ENCODE peak calls at places on chromosome 17, in six cellular contexts. K is neuronal stem cell, M is H1, T is IMR-90, W is H9, J is mesenchymal stem cell. U is an unnamed sample.

GRCh38 chr17:30336369-30337171 is 2.7 kb upstream of the TMIGD1 start:
- DNase-seq in W (peak; percentile 80), J (peak; percentile 44), T (peak; percentile 59), M (peak; percentile 9), K (peak; percentile 29), U (peak; percentile 52)

GRCh38 chr17:33012522-33013033 is 20.9 kb downstream of the SPACA3 start:
- DNase-seq in T (peak; percentile 98), J (peak; percentile 95), W (no peak), M (no peak), K (no peak), U (peak; percentile 94)

GRCh38 chr17:752620-753219 is 656 bp upstream of the GEMIN4 start:
- DNase-seq in M (no peak), J (peak; percentile 22), T (peak; percentile 49), W (peak; percentile 80), K (no peak), U (no peak)

GRCh38 chr17:1260762-1261161 is 9.5 kb upstream of the BHLHA9 start:
- DNase-seq in M (no peak), T (no peak), W (no peak), K (no peak), J (no peak), U (no peak)

GRCh38 chr17:68777243-68777855 is 176.2 kb upstream of the FAM20A start:
- DNase-seq in W (peak; percentile 69), M (no peak), T (peak; percentile 67), K (peak; percentile 51), J (peak; percentile 74), U (peak; percentile 15)

GRCh38 chr17:6327007-6327406 is 107.9 kb downstream of the AIPL1 start:
- DNase-seq in J (no peak), K (no peak), T (no peak), M (no peak), W (peak; percentile 76), U (no peak)

GRCh38 chr17:75319818-75320691 is 30.8 kb upstream of the SLC25A19 start:
- DNase-seq in J (peak; percentile 61), K (no peak), W (no peak), M (no peak), T (peak; percentile 76), U (peak; percentile 31)

GRCh38 chr17:43834106-43834505 is 1.2 kb upstream of the MPP3 start:
- DNase-seq in M (no peak), K (no peak), J (no peak), W (no peak), T (peak; percentile 25), U (peak; percentile 53)

GRCh38 chr17:1907216-1907631 is 77.4 kb downstream of the RPA1 start:
- DNase-seq in T (no peak), J (no peak), W (no peak), K (no peak), M (no peak), U (no peak)

GRCh38 chr17:15662726-15663125 is 21.4 kb downstream of the TRIM16 start:
- DNase-seq in J (no peak), M (no peak), K (no peak), W (no peak), T (no peak), U (peak; percentile 67)

GRCh38 chr17:60695960-60696359 is 18.3 kb downstream of the BCAS3 start:
- DNase-seq in W (no peak), J (no peak), K (no peak), M (no peak), T (peak; percentile 47), U (peak; percentile 88)

GRCh38 chr17:62653002-62653830 is 25.7 kb downstream of the MRC2 start:
- DNase-seq in W (peak; percentile 95), K (peak; percentile 77), M (no peak), J (peak; percentile 80), T (peak; percentile 31), U (peak; percentile 40)

GRCh38 chr17:62653831-62654829 is 26.7 kb downstream of the MRC2 start:
- DNase-seq in T (peak; percentile 38), J (peak; percentile 77), K (peak; percentile 36), M (no peak), W (no peak), U (peak; percentile 7)

GRCh38 chr17:62650587-62650986 is 23.1 kb downstream of the MRC2 start:
- DNase-seq in J (no peak), M (no peak), W (no peak), K (no peak), T (no peak), U (no peak)

GRCh38 chr17:62649570-62649969 is 22.1 kb downstream of the MRC2 start:
- DNase-seq in M (no peak), W (no peak), K (no peak), J (no peak), T (no peak), U (no peak)

GRCh38 chr17:62652251-62653001 is 25.0 kb downstream of the MRC2 start:
- DNase-seq in K (peak; percentile 35), J (peak; percentile 89), W (no peak), M (no peak), T (peak; percentile 75), U (peak; percentile 58)
- H3K23ac ChIP-seq in K (peak overlapping the region; percentile 87), J (no peak overlapping the region), W (no peak overlapping the region), M (no peak overlapping the region), T (peak overlapping the region; percentile 83), U (no peak overlapping the region)

DNA sequence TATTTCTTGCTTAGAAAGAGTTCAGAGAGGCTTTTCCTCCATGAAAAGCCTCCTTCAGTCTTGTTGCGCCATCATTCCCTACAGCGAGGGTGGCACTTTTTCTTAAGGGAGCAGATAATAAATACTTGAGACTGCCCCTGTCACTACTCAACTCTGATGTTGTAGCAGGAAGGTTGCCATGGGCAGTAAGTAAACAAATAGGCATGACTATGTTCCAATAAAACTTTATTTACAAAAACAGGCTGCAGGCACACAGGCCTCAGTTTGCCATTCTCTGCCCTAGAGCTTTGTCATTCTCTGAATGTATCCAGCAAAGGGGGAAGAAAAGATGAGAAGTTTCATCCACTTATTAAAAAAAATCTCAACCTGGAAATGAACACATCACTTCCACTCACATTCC is 60.4 kb downstream of the MYOCD start:
- DNase-seq in M (no peak), K (no peak), T (no peak), W (no peak), J (peak; percentile 31), U (no peak)
- H3K4me2 ChIP-seq in M (no peak overlapping the region), K (no peak overlapping the region), T (no peak overlapping the region), W (no peak overlapping the region), J (no peak overlapping the region), U (no peak overlapping the region)

GRCh38 chr17:81803728-81804558 is at the start of gene GCGR:
- DNase-seq in K (no peak), T (no peak), M (no peak), J (no peak), W (no peak), U (no peak)
- H3K14ac ChIP-seq in K (peak within 1 kb of the TSS; percentile 71), T (no peak within 1 kb of the TSS), M (no peak within 1 kb of the TSS), J (no peak within 1 kb of the TSS), W (no peak within 1 kb of the TSS), U (no peak within 1 kb of the TSS)

GRCh38 chr17:67639997-67640396 is 77.7 kb upstream of the NOL11 start:
- DNase-seq in M (no peak), W (no peak), T (no peak), K (no peak), J (no peak), U (no peak)
- H3K23ac ChIP-seq in M (no peak overlapping the region), W (no peak overlapping the region), T (no peak overlapping the region), K (no peak overlapping the region), J (no peak overlapping the region), U (no peak overlapping the region)

DNA sequence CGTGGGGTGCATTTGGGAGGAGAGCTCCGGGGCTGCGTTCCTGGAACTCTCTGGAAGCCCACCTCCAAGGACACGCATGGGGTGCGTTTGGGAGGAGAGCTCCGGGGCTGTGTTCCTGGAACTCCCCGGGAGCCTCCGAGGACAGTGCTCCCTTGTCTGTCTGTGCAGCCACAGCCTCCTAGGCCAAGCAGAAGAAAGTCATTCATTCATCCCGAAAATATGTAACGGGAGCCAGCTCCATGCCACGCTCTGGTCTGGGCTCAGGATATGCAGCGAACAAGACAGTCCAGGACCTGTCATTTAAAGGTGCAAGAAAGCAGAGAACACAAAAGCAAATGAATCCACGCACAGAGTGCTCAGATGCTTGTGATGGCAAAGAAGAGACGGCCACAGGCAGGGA is 7.9 kb downstream of the ENPP7 start:
- DNase-seq in T (no peak), W (no peak), J (no peak), M (no peak), K (no peak), U (no peak)
- H3K4me2 ChIP-seq in T (no peak overlapping the region), W (no peak overlapping the region), J (no peak overlapping the region), M (no peak overlapping the region), K (no peak overlapping the region), U (no peak overlapping the region)

GRCh38 chr17:76879691-76880090 is 11.5 kb downstream of the MGAT5B start:
- DNase-seq in J (no peak), T (peak; percentile 14), W (no peak), M (no peak), K (no peak), U (no peak)
- H3K14ac ChIP-seq in J (no peak overlapping the region), T (no peak overlapping the region), W (no peak overlapping the region), M (no peak overlapping the region), K (no peak overlapping the region), U (no peak overlapping the region)

DNA sequence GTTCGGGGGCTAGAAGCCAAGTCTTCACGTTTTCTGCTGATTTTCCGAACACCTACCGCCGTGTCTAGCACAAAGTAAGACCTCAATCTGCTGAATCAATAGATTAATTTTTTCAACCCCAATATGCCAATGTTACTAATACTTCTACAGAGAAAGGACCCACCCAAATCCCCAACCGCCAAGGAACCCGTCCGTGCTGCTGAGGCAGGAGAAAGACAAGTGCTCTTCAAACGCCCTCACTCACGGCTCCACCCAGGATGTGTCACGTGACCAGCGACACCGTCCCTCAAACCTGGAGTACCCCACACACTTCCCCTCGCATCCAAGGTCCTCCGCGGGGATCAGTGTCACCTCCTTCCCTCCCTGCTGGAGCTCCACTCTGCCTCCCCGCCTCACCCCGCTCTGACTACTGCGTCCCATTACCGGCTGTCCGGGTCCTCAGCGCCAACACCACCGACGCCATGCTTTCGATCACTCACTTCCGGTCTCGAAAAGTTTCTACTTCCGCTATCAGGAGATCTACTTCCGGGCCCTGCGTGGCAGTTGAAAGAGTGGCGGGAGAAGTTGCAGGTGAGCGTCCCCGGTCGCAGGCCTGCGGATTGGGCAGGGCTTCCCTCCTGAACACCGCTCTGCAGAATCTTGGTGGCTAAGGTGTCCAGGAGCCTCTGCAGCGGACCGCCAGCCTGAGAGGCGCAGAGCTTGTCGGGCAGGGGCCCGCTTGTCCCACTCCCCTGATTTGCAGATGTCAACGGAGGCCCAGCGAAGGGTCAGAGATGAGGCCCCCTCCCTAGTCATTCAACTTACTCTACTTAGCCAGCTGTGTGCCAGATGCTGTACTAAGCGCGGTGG is at the start of the genes EME1 and MRPL27:
- DNase-seq in K (peak; percentile 77), M (peak; percentile 36), W (peak; percentile 92), J (peak; percentile 91), T (peak; percentile 84), U (peak; percentile 94)
- H3K23ac ChIP-seq in K (peak within 1 kb of the TSS; percentile 87), M (no peak within 1 kb of the TSS), W (no peak within 1 kb of the TSS), J (no peak within 1 kb of the TSS), T (peak within 1 kb of the TSS; percentile 96), U (no peak within 1 kb of the TSS)

U was measured in trophoblast cell.